ENCODE peak calls at places on chromosomes 13 and 19, in six cellular contexts. L is transverse colon, G is body of pancreas, E is NB4, X is ovary, O is tibial nerve. T is an unnamed sample.

GRCh38 chr19:51194527-51195315 is 30.2 kb upstream of the CD33 start:
- DNase-seq in L (no peak), E (peak; percentile 59), G (no peak), O (no peak), X (no peak), T (peak; percentile 45)

GRCh38 chr13:73223372-73223781 is 164.6 kb downstream of the KLF5 start:
- DNase-seq in E (peak; percentile 20), G (no peak), X (no peak), L (no peak), O (no peak), T (no peak)

GRCh38 chr19:3356805-3357204 is 9.6 kb upstream of the NFIC start:
- DNase-seq in L (no peak), E (no peak), X (no peak), O (no peak), G (no peak), T (no peak)

GRCh38 chr19:10120538-10121198 is 969 bp upstream of the EIF3G start:
- DNase-seq in O (no peak), E (peak; percentile 76), L (no peak), X (no peak), G (no peak), T (no peak)

GRCh38 chr13:110319774-110320509 is 12.9 kb downstream of the COL4A2 start:
- DNase-seq in X (no peak), E (no peak), L (no peak), G (peak; percentile 80), O (no peak), T (no peak)

GRCh38 chr13:85074543-85075313 is 724.5 kb downstream of the SLITRK6 start:
- DNase-seq in G (no peak), E (no peak), O (no peak), X (no peak), L (no peak), T (no peak)

GRCh38 chr13:94967183-94968039 is 255.1 kb upstream of the SOX21 start:
- DNase-seq in X (peak; percentile 41), O (no peak), E (peak; percentile 21), L (no peak), G (no peak), T (no peak)

GRCh38 chr19:42179501-42179817 is 38.0 kb downstream of the DEDD2 start:
- DNase-seq in G (no peak), L (no peak), E (no peak), O (no peak), X (no peak), T (no peak)

GRCh38 chr19:55353356-55353802 is 1.1 kb downstream of the COX6B2 start:
- DNase-seq in X (no peak), L (no peak), G (no peak), O (no peak), E (no peak), T (no peak)
- TF ChIP-seq CTCF in X (no peak), L (no peak), G (no peak), O (no peak), E (no peak), T (no peak)

DNA sequence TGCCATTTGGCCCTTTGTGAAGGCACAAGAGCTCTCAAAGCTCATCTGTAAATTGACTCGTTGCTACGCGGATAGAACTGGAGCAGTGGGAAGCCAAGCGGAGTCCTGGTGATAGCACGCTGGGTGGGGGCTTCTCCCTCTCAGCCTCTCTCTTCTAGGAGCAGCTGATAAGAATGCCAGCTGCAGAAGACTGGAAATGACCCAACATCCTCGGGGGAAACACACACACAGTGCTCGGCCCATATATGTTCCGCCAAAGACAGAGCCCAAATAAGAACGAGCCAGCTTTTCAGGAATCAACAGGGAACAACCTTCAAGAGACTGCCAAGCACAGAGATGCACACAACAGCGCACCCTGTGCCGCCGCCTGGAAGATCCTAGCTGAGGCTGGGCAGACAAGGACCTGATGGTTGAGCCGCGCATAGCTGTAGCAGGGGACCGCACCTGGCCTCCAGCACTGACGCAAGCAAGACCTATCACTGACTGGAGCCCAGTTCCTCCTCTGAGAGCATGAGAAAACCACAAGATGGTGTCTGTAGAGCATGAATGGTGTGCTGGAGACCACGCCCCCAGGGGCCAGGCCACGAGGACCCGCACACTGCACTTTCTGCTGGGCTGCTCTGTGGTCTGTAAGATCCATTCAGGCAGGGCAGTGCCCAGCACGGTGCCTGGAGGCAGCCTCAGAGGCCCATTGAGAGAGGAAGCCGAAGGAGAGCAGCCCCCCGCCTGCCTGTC is 16.0 kb upstream of the SLC35E1 start:
- DNase-seq in X (peak; percentile 60), O (no peak), L (peak; percentile 79), G (peak; percentile 81), E (peak; percentile 90), T (no peak)
- H3K4me3 ChIP-seq in X (peak overlapping the region; percentile 14), O (peak overlapping the region; percentile 31), L (no peak overlapping the region), G (no peak overlapping the region), E (peak overlapping the region; percentile 48), T (no peak overlapping the region)

GRCh38 chr19:37217855-37218591 is at the start of gene ZNF383:
- DNase-seq in X (peak; percentile 89), L (peak; percentile 86), O (peak; percentile 82), E (peak; percentile 92), G (peak; percentile 91), T (peak; percentile 85)
- TF ChIP-seq POLR2A in X (peak; percentile 28), L (peak; percentile 75), O (peak; percentile 31), E (peak; percentile 47), G (peak; percentile 88), T (no peak)

DNA sequence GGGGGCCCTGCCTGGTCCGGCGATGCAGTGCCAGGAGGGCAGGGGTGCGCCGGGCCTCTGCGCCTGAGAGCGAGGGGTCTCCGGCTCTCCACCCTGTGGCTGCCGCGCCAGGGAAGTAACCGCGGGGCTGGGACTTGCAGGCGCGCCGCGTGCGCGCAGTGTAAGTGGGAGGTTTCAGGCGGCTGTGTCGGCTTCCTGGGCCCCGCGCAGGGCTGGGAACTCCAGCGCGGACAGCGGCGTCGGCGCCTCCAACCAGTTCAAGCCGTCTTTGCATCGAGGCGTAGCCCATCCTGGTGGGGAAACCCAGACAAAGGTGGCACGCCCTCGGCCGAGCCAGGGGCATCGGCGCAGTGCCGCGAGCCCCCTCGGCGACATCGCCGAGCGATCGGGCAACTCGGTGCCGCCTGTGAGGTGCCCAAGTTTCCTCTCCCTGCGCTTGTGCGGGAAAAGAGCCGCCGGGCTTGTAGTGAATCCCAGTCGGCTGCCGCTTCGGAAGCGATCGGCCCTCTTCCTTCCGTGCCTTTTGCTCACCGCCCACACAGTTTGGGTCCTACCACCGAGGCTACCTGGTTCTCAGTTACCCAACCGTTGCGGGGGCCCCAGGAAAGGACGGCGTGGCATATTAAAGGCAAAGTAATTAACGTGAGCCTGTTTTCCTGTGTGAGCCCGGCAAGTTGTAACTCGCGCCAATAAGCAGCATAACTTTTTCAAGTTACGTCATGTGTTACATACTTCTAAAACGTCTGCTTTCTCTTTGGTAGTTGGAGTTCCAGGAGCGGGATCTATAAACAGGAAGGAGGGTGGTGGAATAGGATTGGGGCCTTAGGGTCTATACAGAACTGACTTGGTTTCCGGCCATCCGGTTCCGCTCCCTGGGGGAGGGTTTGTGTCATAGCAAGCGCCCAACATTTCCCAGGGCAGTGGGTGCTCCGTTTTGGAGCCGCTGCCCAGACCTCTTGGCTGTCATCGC is 1.2 kb downstream of the LRCH1 start:
- DNase-seq in X (peak; percentile 79), L (peak; percentile 78), G (peak; percentile 74), O (peak; percentile 59), E (peak; percentile 96), T (peak; percentile 94)
- TF ChIP-seq CTCF in X (no peak), L (peak; percentile 30), G (no peak), O (peak; percentile 24), E (peak; percentile 16), T (no peak)

GRCh38 chr13:99305180-99305965 is 1.8 kb downstream of the GPR183 start:
- DNase-seq in O (no peak), G (no peak), X (no peak), E (no peak), L (no peak), T (no peak)
- H3K4me3 ChIP-seq in O (peak overlapping the region; percentile 41), G (no peak overlapping the region), X (no peak overlapping the region), E (no peak overlapping the region), L (peak overlapping the region; percentile 23), T (no peak overlapping the region)

GRCh38 chr13:114099918-114100445 is 32.4 kb downstream of the RASA3 start:
- DNase-seq in X (no peak), G (no peak), E (peak; percentile 34), L (peak; percentile 26), O (no peak), T (no peak)

GRCh38 chr13:114097893-114098688 is 34.3 kb downstream of the RASA3 start:
- DNase-seq in L (peak; percentile 7), X (peak; percentile 29), G (no peak), O (no peak), E (no peak), T (no peak)

GRCh38 chr13:114100446-114101320 is 31.7 kb downstream of the RASA3 start:
- DNase-seq in G (peak; percentile 51), O (no peak), L (peak; percentile 54), X (peak; percentile 31), E (no peak), T (peak; percentile 77)

GRCh38 chr13:114097504-114097892 is 34.9 kb downstream of the RASA3 start:
- DNase-seq in X (peak; percentile 20), O (no peak), E (no peak), L (no peak), G (no peak), T (no peak)

DNA sequence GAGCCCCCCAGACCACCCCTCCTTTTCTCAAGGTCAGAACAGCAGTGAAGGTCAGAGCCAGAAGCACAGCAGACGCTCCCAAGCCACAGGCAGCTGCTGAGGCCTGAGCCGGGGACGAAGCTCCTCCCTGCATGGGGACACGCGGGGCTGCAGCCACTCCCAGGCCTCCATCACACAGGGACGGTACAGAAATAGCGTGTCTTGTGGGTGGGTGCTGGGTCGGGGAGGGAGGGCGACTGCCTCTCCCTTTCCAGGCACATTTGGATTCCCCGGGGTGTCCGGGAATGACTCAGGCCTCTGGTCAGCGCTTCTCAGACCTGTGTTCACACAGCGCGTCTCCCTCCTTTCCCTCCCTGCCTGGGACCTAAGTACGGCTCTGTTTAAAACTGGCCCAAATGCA is 33.2 kb downstream of the RASA3 start:
- DNase-seq in O (peak; percentile 71), L (peak; percentile 60), X (peak; percentile 55), E (peak; percentile 62), G (peak; percentile 71), T (peak; percentile 94)
- TF ChIP-seq POLR2A in O (no peak), L (no peak), X (no peak), E (no peak), G (no peak), T (no peak)

DNA sequence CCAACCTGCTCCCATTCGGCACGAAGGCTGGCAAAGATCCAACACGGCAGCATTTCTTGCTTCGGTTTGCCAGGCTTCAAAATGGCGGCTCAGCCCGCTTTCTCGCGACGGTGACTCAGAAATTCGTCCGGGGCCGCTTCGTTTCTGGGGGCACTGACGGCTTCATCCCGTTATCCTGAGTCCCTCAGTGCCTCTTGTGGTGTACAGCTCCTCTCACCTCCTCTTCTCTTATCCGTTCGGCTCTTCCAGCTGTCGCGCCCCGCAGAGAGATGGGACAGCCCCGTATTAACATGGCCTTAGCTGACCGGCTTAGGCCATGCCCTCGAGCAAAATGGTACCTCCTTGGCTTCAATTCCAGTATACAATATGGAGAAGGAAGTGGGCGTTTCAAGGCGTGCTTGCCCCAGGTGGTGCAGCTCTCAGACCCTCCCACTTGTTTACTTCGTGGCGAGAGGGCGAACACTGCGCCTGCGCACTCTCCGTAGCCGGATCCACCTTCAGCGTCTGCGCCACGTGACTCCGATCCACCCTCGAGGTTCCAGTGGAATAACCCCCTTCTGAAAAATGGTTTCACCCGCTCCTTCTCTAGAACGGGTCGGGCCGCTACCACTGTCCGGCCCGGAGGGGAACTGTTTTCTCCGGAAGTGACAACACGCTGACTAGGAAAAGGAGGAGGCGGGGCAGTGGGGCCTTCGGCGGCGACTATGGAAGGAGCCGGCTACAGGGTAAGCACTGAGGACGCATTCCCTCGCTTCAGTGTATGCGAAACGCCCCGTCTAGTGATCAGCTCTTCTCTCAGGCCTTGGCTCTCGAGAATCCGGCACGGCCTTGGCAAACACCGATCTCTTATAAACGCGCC is at the start of the genes AKT1S1 and TBC1D17:
- DNase-seq in X (peak; percentile 99), G (peak; percentile 100), O (peak; percentile 98), L (peak; percentile 99), E (peak; percentile 99), T (peak; percentile 100)
- TF ChIP-seq CTCF in X (no peak), G (no peak), O (no peak), L (no peak), E (no peak), T (no peak)

T was measured in lower leg skin.